ENCODE peak calls at places on chromosomes 16 and 17, in four cellular contexts. One of them, this sample, is unnamed.

GRCh38 chr17:296382-296781 is 56.2 kb downstream of the RPH3AL start:
- DNase-seq in K562: no peak
- DNase-seq in HCT116: no peak
- DNase-seq in H1: no peak
- DNase-seq in this sample: no peak

GRCh38 chr17:73474370-73474988 is 162.7 kb upstream of the CDC42EP4 start:
- DNase-seq in HCT116: peak
- DNase-seq in K562: peak
- DNase-seq in H1: no peak
- DNase-seq in this sample: no peak

GRCh38 chr16:81004646-81005353 is 1.9 kb downstream of the CMC2 start:
- DNase-seq in H1: no peak
- DNase-seq in HCT116: peak
- DNase-seq in K562: no peak
- DNase-seq in this sample: no peak

GRCh38 chr17:77451894-77452852 is 311.4 kb downstream of the SEC14L1 start:
- DNase-seq in K562: no peak
- DNase-seq in HCT116: no peak
- DNase-seq in H1: peak
- DNase-seq in this sample: no peak

GRCh38 chr17:61448042-61448441 is 4.2 kb upstream of the TBX4 start:
- DNase-seq in HCT116: no peak
- DNase-seq in H1: no peak
- DNase-seq in K562: no peak
- DNase-seq in this sample: no peak

GRCh38 chr16:4743217-4743897 is 9.0 kb downstream of the DNAAF8 start:
- DNase-seq in K562: no peak
- DNase-seq in H1: no peak
- DNase-seq in HCT116: no peak
- DNase-seq in this sample: no peak

GRCh38 chr16:72886366-72886974 is 161.5 kb downstream of the ZFHX3 start:
- DNase-seq in K562: no peak
- DNase-seq in H1: no peak
- DNase-seq in HCT116: no peak
- DNase-seq in this sample: no peak

GRCh38 chr16:57618306-57619132 is 9.9 kb upstream of the ADGRG1 start:
- DNase-seq in H1: peak
- DNase-seq in HCT116: no peak
- DNase-seq in K562: no peak
- DNase-seq in this sample: no peak

GRCh38 chr17:64400644-64401043 is 10.0 kb upstream of the PECAM1 start:
- DNase-seq in H1: no peak
- DNase-seq in HCT116: no peak
- DNase-seq in K562: no peak
- DNase-seq in this sample: no peak

GRCh38 chr17:55341432-55341831 is 76.7 kb downstream of the HLF start:
- DNase-seq in H1: peak
- DNase-seq in HCT116: no peak
- DNase-seq in K562: no peak
- DNase-seq in this sample: peak

GRCh38 chr17:4808378-4808767 is 1.4 kb downstream of the PLD2 start:
- DNase-seq in K562: no peak
- DNase-seq in H1: no peak
- DNase-seq in HCT116: no peak
- DNase-seq in this sample: no peak

GRCh38 chr17:17712268-17712924 is 31.1 kb downstream of the RAI1 start:
- DNase-seq in H1: no peak
- DNase-seq in HCT116: no peak
- DNase-seq in K562: no peak
- DNase-seq in this sample: peak

GRCh38 chr17:44004761-44005526 is 522 bp downstream of the NAGS start:
- DNase-seq in K562: no peak
- DNase-seq in H1: peak
- DNase-seq in HCT116: no peak
- DNase-seq in this sample: no peak

GRCh38 chr17:601462-602303 is 113.0 kb downstream of the VPS53 start:
- DNase-seq in H1: no peak
- DNase-seq in HCT116: no peak
- DNase-seq in K562: peak
- DNase-seq in this sample: no peak

GRCh38 chr16:4489030-4489429 is 12.8 kb downstream of the HMOX2 start:
- DNase-seq in K562: no peak
- DNase-seq in H1: no peak
- DNase-seq in HCT116: no peak
- DNase-seq in this sample: no peak

GRCh38 chr16:6684076-6684673 is 648.5 kb upstream of the RBFOX1 start:
- DNase-seq in K562: peak
- DNase-seq in H1: peak
- DNase-seq in HCT116: no peak
- DNase-seq in this sample: no peak

GRCh38 chr17:60258313-60258712 is 108.5 kb downstream of the CA4 start:
- DNase-seq in K562: no peak
- DNase-seq in H1: no peak
- DNase-seq in HCT116: no peak
- DNase-seq in this sample: no peak

GRCh38 chr17:78294776-78295175 is 63.3 kb downstream of the TMEM235 start:
- DNase-seq in K562: no peak
- DNase-seq in HCT116: peak
- DNase-seq in H1: no peak
- DNase-seq in this sample: no peak

GRCh38 chr17:75295220-75296158 is 6.3 kb upstream of the SLC25A19 start:
- DNase-seq in H1: no peak
- DNase-seq in K562: peak
- DNase-seq in HCT116: no peak
- DNase-seq in this sample: peak

GRCh38 chr16:1035066-1035415 is 37.5 kb upstream of the SSTR5 start:
- DNase-seq in K562: no peak
- DNase-seq in HCT116: no peak
- DNase-seq in H1: no peak
- DNase-seq in this sample: no peak

GRCh38 chr17:9231449-9232154 is 210.3 kb downstream of the NTN1 start:
- DNase-seq in K562: no peak
- DNase-seq in H1: no peak
- DNase-seq in HCT116: no peak
- DNase-seq in this sample: no peak

GRCh38 chr17:55421179-55421934 is at the start of gene MMD:
- DNase-seq in HCT116: no peak
- DNase-seq in H1: peak
- DNase-seq in K562: peak
- DNase-seq in this sample: no peak

GRCh38 chr17:75724016-75725003 is 3.1 kb downstream of the ITGB4 start:
- DNase-seq in K562: no peak
- DNase-seq in HCT116: no peak
- DNase-seq in H1: no peak
- DNase-seq in this sample: no peak

GRCh38 chr17:12388206-12388605 is 277.5 kb upstream of the MYOCD start:
- DNase-seq in H1: no peak
- DNase-seq in K562: no peak
- DNase-seq in HCT116: no peak
- DNase-seq in this sample: no peak

GRCh38 chr16:66354321-66354854 is 12.1 kb upstream of the CDH5 start:
- DNase-seq in H1: no peak
- DNase-seq in K562: no peak
- DNase-seq in HCT116: no peak
- DNase-seq in this sample: no peak

GRCh38 chr16:10935491-10935890 is 6.8 kb downstream of the DEXI start:
- DNase-seq in HCT116: no peak
- DNase-seq in H1: no peak
- DNase-seq in K562: no peak
- DNase-seq in this sample: no peak

GRCh38 chr17:45222273-45222993 is 748 bp downstream of the FMNL1 start:
- DNase-seq in HCT116: no peak
- DNase-seq in H1: no peak
- DNase-seq in K562: peak
- DNase-seq in this sample: no peak
- TF ChIP-seq ZNF274 in HCT116: no peak
- TF ChIP-seq ZNF274 in H1: no peak
- TF ChIP-seq ZNF274 in K562: no peak
- TF ChIP-seq ZNF274 in this sample: no peak

GRCh38 chr16:47323241-47323640 is 137.6 kb downstream of the ITFG1 start:
- DNase-seq in K562: no peak
- DNase-seq in H1: no peak
- DNase-seq in HCT116: no peak
- DNase-seq in this sample: no peak
- TF ChIP-seq CEBPB in K562: no peak
- TF ChIP-seq CEBPB in H1: no peak
- TF ChIP-seq CEBPB in HCT116: no peak
- TF ChIP-seq CEBPB in this sample: no peak

GRCh38 chr17:70288540-70289290 is 119.4 kb downstream of the KCNJ2 start:
- DNase-seq in HCT116: no peak
- DNase-seq in K562: no peak
- DNase-seq in H1: no peak
- DNase-seq in this sample: no peak
- TF ChIP-seq ZNF274 in HCT116: no peak
- TF ChIP-seq ZNF274 in K562: no peak
- TF ChIP-seq ZNF274 in H1: no peak
- TF ChIP-seq ZNF274 in this sample: no peak

DNA sequence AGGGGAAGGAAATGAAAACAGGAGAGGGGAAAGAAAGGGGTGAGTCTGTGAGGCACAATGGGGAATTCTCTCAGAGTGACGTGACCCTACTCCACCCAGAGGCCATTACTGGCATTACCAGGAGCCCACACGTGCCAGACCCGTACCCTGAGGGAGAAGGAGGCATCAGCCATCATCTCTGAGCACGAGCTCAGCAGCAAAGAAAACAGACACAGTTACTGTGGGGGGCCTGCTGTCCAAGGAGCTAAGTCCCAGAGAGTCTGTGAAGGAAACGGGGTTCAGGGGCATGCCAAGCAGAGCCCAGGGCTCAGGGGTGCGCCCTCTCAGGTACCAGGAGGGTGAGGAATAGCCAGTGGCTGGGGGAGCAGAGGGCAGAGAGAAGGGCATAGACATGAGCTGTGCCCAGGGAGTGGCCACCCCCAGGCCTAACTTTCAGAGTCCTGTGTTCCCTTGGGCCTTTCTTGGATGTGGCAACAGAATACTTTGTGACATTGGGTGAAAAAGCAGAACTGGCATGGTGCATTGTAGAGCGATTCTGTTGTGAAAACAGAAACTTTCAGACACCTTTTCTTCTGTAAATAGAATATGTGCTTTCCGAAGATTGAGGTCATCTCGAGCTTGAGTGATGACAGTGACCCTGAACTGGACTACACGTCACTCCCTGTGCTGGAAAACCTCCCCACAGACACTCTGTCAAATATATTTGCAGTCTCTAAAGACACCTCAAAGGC is 11.3 kb downstream of the TAF1C start:
- DNase-seq in H1: peak
- DNase-seq in HCT116: no peak
- DNase-seq in K562: peak
- DNase-seq in this sample: peak
- TF ChIP-seq CEBPB in H1: no peak
- TF ChIP-seq CEBPB in HCT116: no peak
- TF ChIP-seq CEBPB in K562: no peak
- TF ChIP-seq CEBPB in this sample: no peak

GRCh38 chr16:84925092-84925772 is 86.1 kb downstream of the ZDHHC7 start:
- DNase-seq in H1: peak
- DNase-seq in K562: peak
- DNase-seq in HCT116: peak
- DNase-seq in this sample: no peak
- TF ChIP-seq ZNF274 in H1: no peak
- TF ChIP-seq ZNF274 in K562: no peak
- TF ChIP-seq ZNF274 in HCT116: no peak
- TF ChIP-seq ZNF274 in this sample: no peak

DNA sequence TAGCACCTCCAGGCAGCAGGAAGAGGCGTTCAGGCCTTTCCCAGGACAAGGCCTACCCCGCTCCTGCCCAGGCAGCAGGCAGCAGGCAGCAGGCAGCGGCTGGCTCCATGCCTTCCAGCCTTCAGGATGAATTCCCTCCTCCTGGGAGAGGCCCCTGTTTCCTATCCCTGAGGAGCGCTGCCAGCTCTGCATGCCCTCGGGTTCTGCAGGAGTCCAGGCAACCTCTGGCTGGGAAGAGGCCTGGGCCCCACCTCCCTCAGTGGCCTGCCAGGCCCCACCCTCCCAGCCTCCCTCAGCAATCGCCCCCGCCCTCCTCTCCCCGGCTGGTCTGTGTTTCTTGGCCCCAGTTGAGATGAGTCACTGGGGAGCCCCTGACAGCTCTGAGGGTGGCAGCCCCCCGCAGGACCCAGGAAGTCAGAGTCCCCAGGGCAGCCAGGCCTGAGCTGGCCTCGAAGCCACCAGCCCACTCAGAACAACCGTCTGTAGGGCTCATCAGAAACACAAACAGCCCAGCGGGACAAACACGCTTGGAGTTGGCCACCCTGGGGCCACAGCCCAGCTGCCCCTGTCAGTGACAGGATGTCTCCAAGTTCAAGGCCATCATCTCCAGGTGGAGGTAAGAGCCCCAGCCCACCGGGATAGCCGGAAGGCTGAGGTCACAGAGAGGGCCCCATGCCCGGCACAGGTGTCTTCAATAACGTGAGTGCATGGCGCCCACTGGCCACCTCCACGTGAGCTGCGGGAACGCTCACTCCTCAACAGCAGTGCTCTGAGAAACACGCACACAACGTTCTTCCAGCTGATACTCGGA is 39.5 kb upstream of the CIBAR2 start:
- DNase-seq in K562: peak
- DNase-seq in H1: no peak
- DNase-seq in HCT116: no peak
- DNase-seq in this sample: no peak
- TF ChIP-seq CEBPB in K562: no peak
- TF ChIP-seq CEBPB in H1: no peak
- TF ChIP-seq CEBPB in HCT116: no peak
- TF ChIP-seq CEBPB in this sample: no peak

GRCh38 chr16:56530872-56531271 is 11.0 kb upstream of the BBS2 start:
- DNase-seq in HCT116: no peak
- DNase-seq in K562: no peak
- DNase-seq in H1: no peak
- DNase-seq in this sample: no peak
- TF ChIP-seq ZNF274 in HCT116: no peak
- TF ChIP-seq ZNF274 in K562: no peak
- TF ChIP-seq ZNF274 in H1: no peak
- TF ChIP-seq ZNF274 in this sample: no peak

GRCh38 chr17:40457369-40457768 is 14.1 kb downstream of the IGFBP4 start:
- DNase-seq in K562: no peak
- DNase-seq in HCT116: no peak
- DNase-seq in H1: no peak
- DNase-seq in this sample: no peak

GRCh38 chr17:40456396-40456951 is 13.2 kb downstream of the IGFBP4 start:
- DNase-seq in H1: no peak
- DNase-seq in HCT116: no peak
- DNase-seq in K562: no peak
- DNase-seq in this sample: no peak

GRCh38 chr17:40459646-40460584 is 16.7 kb downstream of the IGFBP4 start:
- DNase-seq in HCT116: no peak
- DNase-seq in K562: no peak
- DNase-seq in H1: no peak
- DNase-seq in this sample: no peak

GRCh38 chr17:40458851-40459482 is 15.7 kb downstream of the IGFBP4 start:
- DNase-seq in K562: no peak
- DNase-seq in HCT116: no peak
- DNase-seq in H1: no peak
- DNase-seq in this sample: no peak

GRCh38 chr17:40458001-40458791 is 14.9 kb downstream of the IGFBP4 start:
- DNase-seq in K562: no peak
- DNase-seq in H1: no peak
- DNase-seq in HCT116: no peak
- DNase-seq in this sample: no peak
- TF ChIP-seq CEBPB in K562: no peak
- TF ChIP-seq CEBPB in H1: no peak
- TF ChIP-seq CEBPB in HCT116: no peak
- TF ChIP-seq CEBPB in this sample: no peak

This sample was measured in GM12878.